ENCODE peak calls at places on chromosomes 6 and 20, in eight cellular contexts. N is astrocyte of the cerebellum, V is lower lobe of right lung, J is A549, H is spleen, I is tibial artery, E is H1, D is left ventricle myocardium inferior. M is an unnamed sample.
A peak's percentile ranks its signal among the peaks of the same experiment; 100 is the strongest.

GRCh38 chr20:10357974-10358373 is 76.0 kb downstream of the MKKS start:
- DNase-seq in N (no peak), V (no peak), J (peak; percentile 29), H (no peak), I (no peak), E (no peak), D (no peak), M (no peak)

GRCh38 chr6:98352348-98352747 is 482.0 kb upstream of the POU3F2 start:
- DNase-seq in N (no peak), V (no peak), J (no peak), H (no peak), I (no peak), E (no peak), D (no peak), M (no peak)

GRCh38 chr6:34680802-34681515 is 15.6 kb downstream of the ILRUN start:
- DNase-seq in N (no peak), V (no peak), J (peak; percentile 35), H (no peak), I (no peak), E (no peak), D (no peak), M (no peak)

GRCh38 chr20:54514020-54514607 is 38.7 kb downstream of the DOK5 start:
- DNase-seq in N (no peak), V (no peak), J (no peak), H (no peak), I (no peak), E (no peak), D (no peak), M (no peak)

GRCh38 chr6:150617496-150618460 is 18.1 kb downstream of the PLEKHG1 start:
- DNase-seq in N (no peak), V (no peak), J (no peak), H (no peak), I (no peak), E (no peak), D (no peak), M (no peak)

GRCh38 chr6:5672581-5673011 is 334.1 kb downstream of the NRN1 start:
- DNase-seq in N (peak; percentile 59), V (no peak), J (peak; percentile 25), H (no peak), I (peak; percentile 81), E (no peak), D (no peak), M (peak; percentile 81)

GRCh38 chr6:142850653-142851434 is 94.1 kb downstream of the HIVEP2 start:
- DNase-seq in N (no peak), V (no peak), J (no peak), H (no peak), I (no peak), E (no peak), D (no peak), M (no peak)

GRCh38 chr6:16470502-16471221 is 232.3 kb downstream of the GMPR start:
- DNase-seq in N (no peak), V (no peak), J (no peak), H (no peak), I (no peak), E (no peak), D (no peak), M (no peak)

GRCh38 chr6:165636015-165636414 is 27.0 kb downstream of the PDE10A start:
- DNase-seq in N (no peak), V (no peak), J (no peak), H (no peak), I (no peak), E (no peak), D (no peak), M (no peak)

GRCh38 chr20:57270204-57270937 is 3.9 kb upstream of the BMP7 start:
- DNase-seq in N (no peak), V (no peak), J (no peak), H (no peak), I (no peak), E (no peak), D (no peak), M (no peak)

GRCh38 chr20:36732456-36732855 is 13.4 kb downstream of the NDRG3 start:
- DNase-seq in N (no peak), V (no peak), J (no peak), H (no peak), I (no peak), E (no peak), D (no peak), M (no peak)

GRCh38 chr6:113318553-113318952 is 538.6 kb upstream of the MARCKS start:
- DNase-seq in N (no peak), V (no peak), J (no peak), H (no peak), I (no peak), E (no peak), D (no peak), M (no peak)

GRCh38 chr6:170033666-170034065 is 257.2 kb downstream of the DLL1 start:
- DNase-seq in N (no peak), V (no peak), J (no peak), H (peak; percentile 22), I (no peak), E (no peak), D (no peak), M (no peak)

GRCh38 chr20:15600565-15600964 is 972.7 kb downstream of the KIF16B start:
- DNase-seq in N (no peak), V (no peak), J (no peak), H (no peak), I (no peak), E (no peak), D (no peak), M (no peak)

GRCh38 chr20:52682271-52682670 is 289.9 kb upstream of the TSHZ2 start:
- DNase-seq in N (no peak), V (no peak), J (no peak), H (no peak), I (no peak), E (no peak), D (no peak), M (no peak)

GRCh38 chr20:36543187-36544133 is 2.1 kb downstream of the MYL9 start:
- DNase-seq in N (no peak), V (no peak), J (no peak), H (peak; percentile 67), I (peak; percentile 98), E (no peak), D (peak; percentile 90), M (no peak)

GRCh38 chr6:146240307-146240706 is 211.4 kb downstream of the GRM1 start:
- DNase-seq in N (no peak), V (no peak), J (no peak), H (no peak), I (no peak), E (no peak), D (no peak), M (no peak)

GRCh38 chr6:45366534-45366933 is 11.2 kb downstream of the SUPT3H start:
- DNase-seq in N (no peak), V (no peak), J (no peak), H (no peak), I (no peak), E (no peak), D (no peak), M (no peak)

GRCh38 chr6:88499845-88500699 is 333.9 kb upstream of the CNR1 start:
- DNase-seq in N (no peak), V (no peak), J (no peak), H (no peak), I (no peak), E (no peak), D (no peak), M (no peak)

GRCh38 chr6:105135907-105136432 is 43.8 kb downstream of the POPDC3 start:
- DNase-seq in N (peak; percentile 2), V (no peak), J (no peak), H (no peak), I (no peak), E (no peak), D (no peak), M (no peak)

GRCh38 chr6:149887343-149887742 is 10.6 kb downstream of the RAET1E start:
- DNase-seq in N (no peak), V (no peak), J (peak; percentile 71), H (no peak), I (no peak), E (no peak), D (no peak), M (no peak)

GRCh38 chr6:227074-227782 is 65.1 kb upstream of the DUSP22 start:
- DNase-seq in N (no peak), V (no peak), J (no peak), H (no peak), I (no peak), E (no peak), D (no peak), M (no peak)

GRCh38 chr6:109237986-109238329 is 142.7 kb downstream of the CEP57L1 start:
- DNase-seq in N (no peak), V (no peak), J (no peak), H (no peak), I (no peak), E (no peak), D (no peak), M (no peak)
- H3K4me3 ChIP-seq in N (no peak overlapping the region), V (no peak overlapping the region), J (no peak overlapping the region), H (no peak overlapping the region), I (no peak overlapping the region), E (no peak overlapping the region), D (no peak overlapping the region), M (no peak overlapping the region)

DNA sequence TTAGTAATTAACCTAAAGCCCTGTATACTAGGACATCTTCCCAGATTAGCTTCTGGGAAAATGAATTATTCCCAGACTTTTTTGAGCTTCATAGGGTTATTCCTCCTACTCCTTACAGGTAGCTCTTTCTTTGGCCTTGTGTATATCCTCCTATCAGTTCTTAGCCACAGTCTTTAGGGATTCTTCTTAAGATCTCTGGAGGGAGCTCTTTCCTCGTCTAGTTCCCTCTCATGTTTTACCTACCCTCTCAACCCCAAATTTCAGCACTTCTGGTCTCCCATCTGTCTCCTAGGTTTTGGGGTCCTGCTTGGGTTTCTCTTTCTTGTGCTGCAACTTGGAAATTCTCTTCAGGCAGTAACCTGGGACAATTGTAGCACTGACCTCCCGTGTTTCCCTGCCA is 46.4 kb upstream of the SLC35B3 start:
- DNase-seq in N (no peak), V (no peak), J (peak; percentile 0), H (no peak), I (no peak), E (no peak), D (no peak), M (peak; percentile 2)
- TF ChIP-seq CTCF in N (peak; percentile 39), V (no peak), J (no peak), H (peak; percentile 12), I (no peak), E (no peak), D (no peak), M (peak; percentile 24)

GRCh38 chr6:108242259-108242658 is 18.6 kb downstream of the SNX3 start:
- DNase-seq in N (no peak), V (no peak), J (no peak), H (no peak), I (no peak), E (no peak), D (no peak), M (no peak)
- H3K4me3 ChIP-seq in N (no peak overlapping the region), V (no peak overlapping the region), J (no peak overlapping the region), H (no peak overlapping the region), I (no peak overlapping the region), E (no peak overlapping the region), D (no peak overlapping the region), M (no peak overlapping the region)

DNA sequence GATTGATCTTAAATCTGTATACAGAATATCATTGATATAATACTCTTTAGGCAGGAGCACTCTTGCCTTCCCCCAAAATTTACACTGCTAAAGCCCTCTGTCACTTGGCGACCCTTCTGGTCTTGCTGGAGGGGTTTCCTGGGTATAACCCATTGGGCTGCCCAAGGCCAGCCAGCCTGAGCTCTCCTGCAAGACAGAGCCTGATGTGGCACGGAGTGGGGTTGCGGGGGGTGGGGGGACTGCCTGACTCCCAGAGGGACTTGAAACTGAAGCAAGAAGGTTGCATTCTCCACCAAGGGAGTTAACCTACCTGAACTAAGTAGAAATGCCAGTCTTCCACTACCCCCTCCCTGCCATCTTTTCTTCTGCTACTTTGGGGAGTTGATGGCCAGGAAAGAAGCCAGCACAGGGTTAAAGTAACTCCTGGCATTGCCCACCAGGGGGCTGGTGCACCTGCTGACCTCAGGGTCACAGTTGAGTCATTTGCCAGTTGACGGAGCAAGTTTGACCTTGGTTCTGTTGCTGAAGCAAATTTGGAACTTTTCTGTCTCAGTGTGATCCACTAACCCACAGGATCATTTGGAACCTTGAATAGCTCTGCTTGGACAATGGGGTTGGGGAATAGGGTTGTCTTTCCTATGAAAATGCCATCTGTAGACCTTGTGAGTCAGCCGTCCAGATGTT is 79.4 kb downstream of the ASXL1 start:
- DNase-seq in N (no peak), V (no peak), J (peak; percentile 37), H (no peak), I (no peak), E (no peak), D (no peak), M (no peak)
- TF ChIP-seq CTCF in N (peak; percentile 38), V (peak; percentile 15), J (no peak), H (no peak), I (no peak), E (peak; percentile 46), D (no peak), M (peak; percentile 28)

M was measured in HFF-Myc.